ENCODE peak calls at places on chromosome X, in seven cellular contexts. M, R, D, W, J, B and G are unnamed samples.

GRCh38 chrX:132071260-132071659 is 48.2 kb downstream of the STK26 start:
- DNase-seq in B (no peak), D (no peak), M (no peak), R (peak; percentile 26), J (no peak), W (no peak), G (no peak)

GRCh38 chrX:115260330-115260729 is 26.4 kb upstream of the LRCH2 start:
- DNase-seq in J (no peak), W (no peak), R (peak; percentile 5), M (no peak), D (no peak), B (no peak), G (no peak)

GRCh38 chrX:34875204-34875603 is 67.4 kb upstream of the FAM47B start:
- DNase-seq in B (no peak), M (no peak), D (no peak), J (no peak), R (peak; percentile 50), W (no peak), G (no peak)

GRCh38 chrX:94524867-94525266 is 850.9 kb downstream of the FAM133A start:
- DNase-seq in R (no peak), M (no peak), D (no peak), W (no peak), B (no peak), J (no peak), G (no peak)

GRCh38 chrX:150363561-150364346 is 637 bp downstream of the MAMLD1 start:
- DNase-seq in B (peak; percentile 51), J (no peak), W (no peak), R (peak; percentile 45), M (peak; percentile 37), D (no peak), G (no peak)

GRCh38 chrX:11543249-11543648 is 122.5 kb downstream of the ARHGAP6 start:
- DNase-seq in M (no peak), B (no peak), D (no peak), J (no peak), W (no peak), R (no peak), G (no peak)

GRCh38 chrX:1529328-1529727 is 7.7 kb downstream of the P2RY8 start:
- DNase-seq in W (no peak), B (no peak), D (no peak), J (no peak), M (no peak), R (no peak), G (no peak)

GRCh38 chrX:69142688-69143239 is 22.5 kb downstream of the PJA1 start:
- DNase-seq in R (no peak), D (no peak), B (no peak), J (no peak), W (no peak), M (no peak), G (no peak)

GRCh38 chrX:150459168-150459567 is 96.1 kb downstream of the MAMLD1 start:
- DNase-seq in M (no peak), B (no peak), D (no peak), R (no peak), J (no peak), W (no peak), G (no peak)

GRCh38 chrX:118523920-118524319 is 28.3 kb downstream of the DOCK11 start:
- DNase-seq in W (no peak), J (no peak), D (no peak), R (no peak), M (no peak), B (no peak), G (no peak)

GRCh38 chrX:122579036-122579435 is 605.0 kb upstream of the GRIA3 start:
- DNase-seq in D (no peak), B (no peak), J (no peak), R (no peak), M (no peak), W (no peak), G (no peak)

GRCh38 chrX:140764401-140764919 is 54.9 kb downstream of the LINC00632 start:
- DNase-seq in B (no peak), W (no peak), M (peak; percentile 18), D (no peak), R (peak; percentile 73), J (no peak), G (no peak)

GRCh38 chrX:44748014-44748413 is 95.8 kb upstream of the DUSP21 start:
- DNase-seq in J (no peak), W (no peak), B (no peak), D (no peak), M (no peak), R (peak; percentile 4), G (no peak)

GRCh38 chrX:13955095-13955647 is 74.5 kb downstream of the GEMIN8 start:
- DNase-seq in D (no peak), B (no peak), J (no peak), M (no peak), R (no peak), W (no peak), G (no peak)

GRCh38 chrX:130118941-130119640 is 8.8 kb upstream of the ELF4 start:
- DNase-seq in J (no peak), D (no peak), W (no peak), M (no peak), B (no peak), R (peak; percentile 50), G (no peak)

GRCh38 chrX:9693307-9694001 is 72.2 kb downstream of the GPR143 start:
- DNase-seq in M (no peak), D (no peak), J (no peak), W (no peak), B (no peak), R (no peak), G (no peak)

GRCh38 chrX:136781180-136781797 is 557 bp upstream of the ARHGEF6 start:
- DNase-seq in R (peak; percentile 26), B (no peak), W (no peak), M (no peak), D (no peak), J (no peak), G (no peak)

GRCh38 chrX:133287860-133288259 is 69.7 kb upstream of the TFDP3 start:
- DNase-seq in B (no peak), R (no peak), W (no peak), M (no peak), J (no peak), D (no peak), G (no peak)
- H3K27ac ChIP-seq in B (no peak overlapping the region), R (no peak overlapping the region), W (no peak overlapping the region), M (no peak overlapping the region), J (no peak overlapping the region), D (no peak overlapping the region), G (no peak overlapping the region)

GRCh38 chrX:64389489-64389888 is 5.8 kb downstream of the MTMR8 start:
- DNase-seq in B (no peak), R (no peak), J (no peak), W (no peak), D (no peak), M (no peak), G (no peak)
- H3K4me3 ChIP-seq in B (no peak overlapping the region), R (no peak overlapping the region), J (no peak overlapping the region), W (no peak overlapping the region), D (no peak overlapping the region), M (no peak overlapping the region), G (no peak overlapping the region)

DNA sequence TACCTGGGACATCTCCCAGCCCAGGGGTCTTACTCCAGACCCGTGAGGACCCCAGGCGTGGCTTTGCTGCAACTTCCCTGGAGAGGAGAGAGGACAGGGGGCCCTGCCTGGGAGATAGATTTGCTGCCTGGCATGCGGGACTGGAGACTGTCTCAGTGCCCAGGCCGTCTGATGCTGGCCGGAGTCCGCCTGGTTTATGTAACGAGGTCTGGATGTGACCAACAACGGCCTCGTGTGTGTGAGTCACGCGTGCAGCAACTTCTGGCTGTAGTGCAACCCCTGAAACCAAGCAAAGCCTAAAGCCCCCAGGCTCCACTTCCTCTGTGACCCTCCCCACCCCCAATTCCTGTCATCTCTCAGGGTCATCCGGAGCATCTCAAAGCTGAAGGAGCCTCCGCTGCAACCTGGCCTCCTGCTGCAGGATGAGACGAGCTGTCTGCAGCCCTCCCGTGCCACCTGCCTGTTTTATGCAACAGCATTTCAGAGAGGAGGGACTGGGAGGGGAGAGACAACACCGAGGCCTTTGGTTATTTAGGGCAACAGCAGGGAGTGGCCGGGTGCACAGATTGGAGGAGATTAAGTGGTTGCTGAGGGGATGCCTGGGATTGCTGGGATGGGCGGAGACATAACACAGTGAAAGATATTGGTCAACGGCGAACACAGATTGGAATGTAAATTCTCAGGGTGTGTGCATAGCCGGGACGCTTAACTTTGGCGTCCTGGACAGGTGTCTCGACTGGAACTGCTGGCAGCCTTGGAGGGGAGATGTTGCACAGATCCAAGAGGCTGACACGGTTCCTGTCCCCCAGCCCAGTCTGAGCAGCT is 16.0 kb downstream of the XG start:
- DNase-seq in M (no peak), W (peak; percentile 16), D (no peak), B (peak; percentile 67), J (peak; percentile 22), R (peak; percentile 57), G (no peak)
- H3K27ac ChIP-seq in M (no peak overlapping the region), W (no peak overlapping the region), D (peak overlapping the region; percentile 13), B (no peak overlapping the region), J (no peak overlapping the region), R (no peak overlapping the region), G (no peak overlapping the region)

DNA sequence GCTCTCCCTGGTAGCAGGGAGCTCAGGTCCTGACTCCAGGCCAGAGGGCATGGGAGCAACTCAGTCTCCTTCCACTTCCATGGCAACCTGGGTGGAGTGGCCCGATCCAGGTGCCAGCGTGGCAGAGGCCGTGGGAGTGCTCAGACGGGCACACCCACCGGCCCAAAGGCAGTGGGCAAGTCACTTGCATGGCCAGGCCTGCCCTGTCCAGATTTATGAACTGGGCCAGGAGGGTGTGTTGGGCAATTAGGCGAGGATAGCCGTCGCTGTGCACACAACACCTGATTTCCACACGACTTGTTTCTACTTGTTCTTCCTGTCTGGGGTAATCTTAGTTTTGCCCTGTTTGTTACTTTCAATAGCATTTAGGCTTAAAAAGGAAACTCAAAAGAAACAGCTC is 55.5 kb upstream of the NYX start:
- DNase-seq in M (no peak), J (no peak), D (no peak), W (no peak), B (peak; percentile 79), R (no peak), G (no peak)
- H3K4me3 ChIP-seq in M (no peak overlapping the region), J (no peak overlapping the region), D (no peak overlapping the region), W (no peak overlapping the region), B (no peak overlapping the region), R (no peak overlapping the region), G (no peak overlapping the region)

GRCh38 chrX:72604112-72604511 is 31.5 kb upstream of the HDAC8 start:
- DNase-seq in R (no peak), W (no peak), M (no peak), J (no peak), B (no peak), D (no peak), G (no peak)
- H3K27ac ChIP-seq in R (no peak overlapping the region), W (no peak overlapping the region), M (no peak overlapping the region), J (no peak overlapping the region), B (no peak overlapping the region), D (no peak overlapping the region), G (no peak overlapping the region)

GRCh38 chrX:45771114-45771513 is 570.4 kb upstream of the DIPK2B start:
- DNase-seq in B (no peak), J (no peak), R (peak; percentile 79), W (no peak), D (no peak), M (peak; percentile 40), G (no peak)

GRCh38 chrX:45765726-45766125 is 565.0 kb upstream of the DIPK2B start:
- DNase-seq in B (no peak), D (no peak), M (no peak), J (no peak), R (no peak), W (no peak), G (no peak)

GRCh38 chrX:45769919-45770582 is 569.4 kb upstream of the DIPK2B start:
- DNase-seq in R (peak; percentile 90), J (no peak), D (peak; percentile 79), W (peak; percentile 55), M (peak; percentile 79), B (peak; percentile 69), G (peak; percentile 36)

GRCh38 chrX:45767021-45767491 is 566.4 kb upstream of the DIPK2B start:
- DNase-seq in M (no peak), D (no peak), B (no peak), R (peak; percentile 73), J (no peak), W (no peak), G (no peak)

GRCh38 chrX:45768666-45769065 is 568.0 kb upstream of the DIPK2B start:
- DNase-seq in J (no peak), D (no peak), B (no peak), R (no peak), W (no peak), M (no peak), G (no peak)
- H3K4me3 ChIP-seq in J (peak overlapping the region; percentile 54), D (peak overlapping the region; percentile 47), B (peak overlapping the region; percentile 49), R (no peak overlapping the region), W (peak overlapping the region; percentile 61), M (peak overlapping the region; percentile 38), G (peak overlapping the region; percentile 44)